ENCODE peak calls at places on chromosome 9, in eight cellular contexts. G, H, W, O, I, D, N and R are unnamed samples.

GRCh38 chr9:104276709-104277245 is 182.7 kb downstream of the SMC2 start:
- DNase-seq in W (no peak), I (no peak), D (peak; percentile 36), H (no peak), O (no peak), N (no peak), G (no peak), R (no peak)

GRCh38 chr9:112890106-112891081 is at the start of gene SLC46A2:
- DNase-seq in H (no peak), D (no peak), W (no peak), O (peak; percentile 75), G (no peak), I (peak; percentile 58), N (peak; percentile 61), R (no peak)

GRCh38 chr9:37209431-37210386 is 89.3 kb downstream of the ZCCHC7 start:
- DNase-seq in O (no peak), I (peak; percentile 43), H (no peak), G (no peak), D (no peak), W (no peak), N (no peak), R (no peak)

GRCh38 chr9:14362175-14362574 is 48.2 kb upstream of the NFIB start:
- DNase-seq in H (no peak), D (no peak), W (no peak), O (no peak), I (no peak), G (no peak), N (no peak), R (no peak)

GRCh38 chr9:76650692-76651091 is 113.5 kb upstream of the PCA3 start:
- DNase-seq in N (no peak), O (no peak), D (no peak), G (no peak), I (no peak), W (no peak), H (no peak), R (no peak)

GRCh38 chr9:115921301-115921700 is 232.3 kb upstream of the PAPPA start:
- DNase-seq in G (no peak), W (no peak), I (no peak), O (no peak), N (no peak), H (peak; percentile 57), D (no peak), R (no peak)

GRCh38 chr9:127522727-127523126 is 71.4 kb downstream of the LRSAM1 start:
- DNase-seq in G (no peak), H (no peak), N (no peak), O (no peak), D (no peak), W (no peak), I (peak; percentile 64), R (no peak)

GRCh38 chr9:98962181-98962560 is 18.5 kb downstream of the COL15A1 start:
- DNase-seq in N (no peak), O (no peak), H (no peak), D (peak; percentile 49), I (no peak), W (no peak), G (no peak), R (no peak)

GRCh38 chr9:22446950-22447606 is 454 bp downstream of the DMRTA1 start:
- DNase-seq in H (no peak), G (no peak), D (no peak), W (peak; percentile 26), I (no peak), O (peak; percentile 87), N (peak; percentile 82), R (peak; percentile 74)

GRCh38 chr9:110452227-110452801 is 114.7 kb upstream of the TXNDC8 start:
- DNase-seq in I (peak; percentile 64), W (no peak), G (no peak), N (no peak), O (no peak), D (no peak), H (no peak), R (no peak)

GRCh38 chr9:70407081-70407503 is 7.4 kb downstream of the KLF9 start:
- DNase-seq in I (no peak), D (peak; percentile 78), W (no peak), O (no peak), G (no peak), N (no peak), H (peak; percentile 94), R (no peak)

GRCh38 chr9:136740971-136741884 is 1.5 kb downstream of the LCN10 start:
- DNase-seq in D (no peak), G (no peak), H (no peak), I (no peak), W (no peak), N (no peak), O (no peak), R (no peak)

GRCh38 chr9:33167949-33168535 is 906 bp upstream of the B4GALT1 start:
- DNase-seq in W (no peak), O (no peak), I (no peak), D (no peak), G (no peak), N (no peak), H (no peak), R (no peak)

GRCh38 chr9:69715096-69715495 is 42.9 kb upstream of the APBA1 start:
- DNase-seq in H (no peak), N (no peak), I (no peak), O (no peak), D (no peak), W (no peak), G (no peak), R (no peak)